ENCODE peak calls at places on chromosomes 1 and 21, in seven cellular contexts. F is cerebellum, K is T-helper 2 cell, P is fibroblast of lung, Q is Ammon's horn, C is NCI-H1694 treated with DMSO at 0.1 percent for 48 hours, G is glutamatergic neuron. B is an unnamed sample.

GRCh38 chr1:241423541-241424479 is 66.8 kb upstream of the RGS7 start:
- DNase-seq in F (peak), P (peak), K (no peak), G (peak), Q (peak), C (peak), B (peak)

GRCh38 chr1:200359610-200360163 is 50.1 kb downstream of the ZNF281 start:
- DNase-seq in G (no peak), K (no peak), F (no peak), Q (no peak), P (peak), C (no peak), B (no peak)

GRCh38 chr1:72229893-72230292 is 52.4 kb downstream of the NEGR1 start:
- DNase-seq in G (no peak), F (no peak), C (no peak), Q (no peak), K (no peak), P (peak), B (no peak)

GRCh38 chr21:45001134-45002095 is 61.6 kb downstream of the SLX9 start:
- DNase-seq in K (peak), C (no peak), F (peak), Q (peak), G (peak), P (peak), B (peak)

GRCh38 chr21:44763050-44763378 is 38.6 kb downstream of the UBE2G2 start:
- DNase-seq in F (no peak), G (no peak), Q (no peak), K (no peak), C (no peak), P (no peak), B (no peak)

GRCh38 chr1:22914633-22915217 is 57.9 kb downstream of the LACTBL1 start:
- DNase-seq in C (no peak), K (no peak), Q (no peak), P (no peak), G (no peak), F (no peak), B (no peak)

GRCh38 chr1:14724697-14725096 is 126.2 kb downstream of the KAZN start:
- DNase-seq in F (no peak), Q (no peak), K (no peak), C (no peak), P (peak), G (no peak), B (no peak)

GRCh38 chr1:201436461-201436860 is 14.9 kb upstream of the TNNI1 start:
- DNase-seq in F (no peak), Q (no peak), P (no peak), C (no peak), K (no peak), G (peak), B (peak)

GRCh38 chr1:151494741-151495281 is 16.4 kb upstream of the CGN start:
- DNase-seq in G (no peak), F (no peak), K (no peak), C (peak), Q (peak), P (peak), B (no peak)

GRCh38 chr1:114009393-114009792 is 30.1 kb downstream of the OLFML3 start:
- DNase-seq in P (peak), C (no peak), Q (no peak), K (no peak), F (no peak), G (no peak), B (no peak)

GRCh38 chr1:98461873-98462385 is 199.6 kb upstream of the SNX7 start:
- DNase-seq in G (no peak), F (no peak), C (no peak), Q (no peak), K (no peak), P (no peak), B (no peak)

GRCh38 chr1:36359911-36360310 is 25.8 kb downstream of the STK40 start:
- DNase-seq in Q (no peak), G (no peak), K (no peak), C (no peak), P (peak), F (no peak), B (no peak)

GRCh38 chr1:113958691-113959090 is 20.6 kb upstream of the OLFML3 start:
- DNase-seq in F (no peak), C (no peak), K (no peak), P (no peak), G (no peak), Q (no peak), B (no peak)

GRCh38 chr1:11691928-11692711 is 610 bp downstream of the DRAXIN start:
- DNase-seq in G (peak), P (no peak), C (no peak), K (no peak), F (no peak), Q (no peak), B (no peak)

GRCh38 chr1:182101415-182102041 is 40.0 kb upstream of the ZNF648 start:
- DNase-seq in C (no peak), P (peak), Q (no peak), F (no peak), G (no peak), K (no peak), B (peak)

GRCh38 chr1:110916669-110917306 is 43.8 kb downstream of the CD53 start:
- DNase-seq in P (peak), F (no peak), C (no peak), Q (no peak), K (no peak), G (no peak), B (no peak)

GRCh38 chr1:115314765-115315164 is 23.3 kb downstream of the NGF start:
- DNase-seq in F (no peak), K (no peak), G (no peak), P (peak), Q (no peak), C (no peak), B (no peak)

GRCh38 chr21:45257673-45258341 is 29.9 kb downstream of the POFUT2 start:
- DNase-seq in F (no peak), Q (peak), G (no peak), C (no peak), K (no peak), P (no peak), B (no peak)

GRCh38 chr1:192439373-192440025 is 122.7 kb downstream of the RGS21 start:
- DNase-seq in C (no peak), Q (no peak), F (no peak), P (peak), G (no peak), K (no peak), B (no peak)

GRCh38 chr1:159868766-159869165 is 6.3 kb upstream of the VSIG8 start:
- DNase-seq in C (peak), F (peak), Q (no peak), G (no peak), K (no peak), P (no peak), B (peak)

GRCh38 chr1:97396463-97396862 is 524.4 kb downstream of the DPYD start:
- DNase-seq in G (no peak), P (peak), C (no peak), K (no peak), Q (no peak), F (no peak), B (no peak)

GRCh38 chr1:16015960-16016901 is 1.6 kb downstream of the HSPB7 start:
- DNase-seq in C (no peak), K (no peak), P (no peak), G (no peak), Q (no peak), F (peak), B (peak)

GRCh38 chr1:167477962-167478361 is 40.4 kb downstream of the CD247 start:
- DNase-seq in F (no peak), Q (no peak), G (peak), P (no peak), C (peak), K (no peak), B (no peak)

GRCh38 chr1:232944342-232944741 is 6.1 kb upstream of the NTPCR start:
- DNase-seq in P (no peak), F (no peak), C (no peak), Q (no peak), G (no peak), K (no peak), B (no peak)

GRCh38 chr1:31712041-31712440 is 8.2 kb upstream of the COL16A1 start:
- DNase-seq in G (no peak), C (no peak), F (no peak), K (no peak), Q (no peak), P (peak), B (no peak)

GRCh38 chr1:201059871-201060555 is 36.5 kb upstream of the KIF21B start:
- DNase-seq in F (no peak), G (no peak), P (peak), C (no peak), Q (peak), K (no peak), B (no peak)

B was measured in G401.